ENCODE peak calls at places on chromosomes 6 and 20, in six cellular contexts. Q is astrocyte of the spinal cord, A is HL-60, B is neural progenitor cell, Z is GM12865, O is endodermal cell. S is an unnamed sample.

GRCh38 chr6:53192590-53193232 is 44.1 kb upstream of the GCM1 start:
- DNase-seq in Q (no peak), O (peak; percentile 67), Z (no peak), A (no peak), B (peak; percentile 56), S (peak; percentile 5)

GRCh38 chr6:25002326-25003066 is 66.7 kb upstream of the RIPOR2 start:
- DNase-seq in Z (no peak), O (no peak), B (no peak), Q (no peak), A (no peak), S (no peak)

GRCh38 chr6:46377209-46377608 is 114.0 kb downstream of the RCAN2 start:
- DNase-seq in O (no peak), Q (no peak), B (no peak), A (no peak), Z (no peak), S (no peak)

GRCh38 chr20:10236540-10237533 is 18.2 kb downstream of the SNAP25 start:
- DNase-seq in B (no peak), Z (no peak), Q (no peak), O (no peak), A (no peak), S (no peak)

GRCh38 chr20:2829376-2829775 is 11.1 kb downstream of the PCED1A start:
- DNase-seq in Q (no peak), B (no peak), O (no peak), A (no peak), Z (no peak), S (no peak)

GRCh38 chr20:23270427-23270911 is 80.1 kb upstream of the NXT1 start:
- DNase-seq in B (no peak), A (no peak), Q (peak; percentile 91), O (no peak), Z (no peak), S (no peak)

GRCh38 chr20:4835244-4836177 is 113.8 kb downstream of the PRND start:
- DNase-seq in O (peak; percentile 76), A (no peak), B (no peak), Q (peak; percentile 76), Z (no peak), S (no peak)

GRCh38 chr6:127641905-127642304 is 64.9 kb downstream of the C6orf58 start:
- DNase-seq in Q (peak; percentile 24), Z (peak; percentile 37), O (peak; percentile 75), A (no peak), B (peak; percentile 72), S (peak; percentile 26)

GRCh38 chr6:71886184-71887005 is at the start of gene RIMS1:
- DNase-seq in Q (peak; percentile 2), B (peak; percentile 84), A (no peak), O (peak; percentile 90), Z (peak; percentile 68), S (peak; percentile 77)

GRCh38 chr6:71933881-71934280 is 47.5 kb downstream of the RIMS1 start:
- DNase-seq in B (no peak), A (no peak), Q (no peak), Z (no peak), O (no peak), S (no peak)

GRCh38 chr6:22363166-22363965 is 66.5 kb upstream of the PRL start:
- DNase-seq in A (no peak), B (no peak), Z (peak; percentile 67), Q (no peak), O (no peak), S (no peak)

GRCh38 chr6:2127484-2127911 is 117.9 kb downstream of the GMDS start:
- DNase-seq in B (no peak), O (no peak), Z (peak; percentile 12), A (no peak), Q (no peak), S (no peak)

GRCh38 chr6:155635416-155635815 is 179.8 kb upstream of the NOX3 start:
- DNase-seq in Q (no peak), B (no peak), O (no peak), A (no peak), Z (peak; percentile 20), S (no peak)

GRCh38 chr6:79375635-79376425 is 141.3 kb upstream of the HMGN3 start:
- DNase-seq in Z (no peak), A (no peak), Q (no peak), B (no peak), O (no peak), S (no peak)

GRCh38 chr6:6656287-6656686 is 67.8 kb downstream of the LY86 start:
- DNase-seq in Q (no peak), Z (peak; percentile 37), B (no peak), A (no peak), O (no peak), S (no peak)

GRCh38 chr6:83462524-83462923 is 31.7 kb upstream of the ME1 start:
- DNase-seq in B (peak; percentile 4), Z (no peak), A (no peak), O (peak; percentile 66), Q (no peak), S (no peak)

GRCh38 chr20:21272279-21272678 is 30.9 kb upstream of the XRN2 start:
- DNase-seq in Z (peak; percentile 51), A (no peak), Q (peak; percentile 8), B (no peak), O (no peak), S (no peak)

GRCh38 chr20:10447028-10447427 is 11.9 kb downstream of the SLX4IP start:
- DNase-seq in A (peak; percentile 70), B (no peak), Z (peak; percentile 93), O (no peak), Q (peak; percentile 79), S (no peak)

GRCh38 chr6:137766596-137767370 is 100.3 kb upstream of the TNFAIP3 start:
- DNase-seq in B (no peak), Z (no peak), Q (no peak), A (no peak), O (no peak), S (no peak)

GRCh38 chr6:73309784-73310502 is 44.1 kb downstream of the DPPA5 start:
- DNase-seq in Q (peak; percentile 66), O (peak; percentile 84), A (no peak), B (peak; percentile 74), Z (peak; percentile 83), S (peak; percentile 63)

GRCh38 chr6:108914235-108915022 is 66.2 kb downstream of the ARMC2 start:
- DNase-seq in B (peak; percentile 58), O (peak; percentile 86), Z (peak; percentile 37), A (no peak), Q (no peak), S (peak; percentile 7)

GRCh38 chr20:6157345-6157744 is 34.5 kb upstream of the FERMT1 start:
- DNase-seq in Z (peak; percentile 16), O (peak; percentile 36), A (no peak), B (no peak), Q (no peak), S (no peak)
- TF ChIP-seq CTCF in Z (peak; percentile 58), O (peak; percentile 61), A (no peak), B (peak; percentile 37), Q (no peak), S (no peak)

GRCh38 chr20:25336561-25337422 is 53.8 kb downstream of the ABHD12 start:
- DNase-seq in B (peak; percentile 35), A (no peak), Q (peak; percentile 48), Z (no peak), O (peak; percentile 77), S (no peak)
- TF ChIP-seq CTCF in B (peak; percentile 48), A (no peak), Q (peak; percentile 66), Z (no peak), O (peak; percentile 70), S (no peak)

GRCh38 chr20:32035398-32035852 is 16.6 kb upstream of the HCK start:
- DNase-seq in B (no peak), Q (no peak), A (no peak), Z (peak; percentile 57), O (no peak), S (no peak)

GRCh38 chr20:32036252-32036651 is 15.8 kb upstream of the HCK start:
- DNase-seq in B (no peak), Z (no peak), O (no peak), A (no peak), Q (no peak), S (no peak)

GRCh38 chr20:32036716-32037355 is 15.2 kb upstream of the HCK start:
- DNase-seq in A (no peak), O (no peak), Z (no peak), B (no peak), Q (peak; percentile 12), S (no peak)

GRCh38 chr20:32037929-32038328 is 14.1 kb upstream of the HCK start:
- DNase-seq in Z (no peak), Q (peak; percentile 37), B (no peak), A (no peak), O (no peak), S (no peak)

GRCh38 chr20:32034581-32035397 is 17.3 kb upstream of the HCK start:
- DNase-seq in Q (no peak), B (peak; percentile 32), O (no peak), Z (peak; percentile 56), A (no peak), S (no peak)
- TF ChIP-seq CTCF in Q (no peak), B (peak; percentile 34), O (peak; percentile 54), Z (peak; percentile 55), A (peak; percentile 40), S (no peak)

GRCh38 chr20:48385527-48385926 is 442.3 kb downstream of the PREX1 start:
- DNase-seq in O (no peak), Z (no peak), B (no peak), A (no peak), Q (no peak), S (no peak)
- TF ChIP-seq CTCF in O (no peak), Z (no peak), B (no peak), A (no peak), Q (no peak), S (no peak)

DNA sequence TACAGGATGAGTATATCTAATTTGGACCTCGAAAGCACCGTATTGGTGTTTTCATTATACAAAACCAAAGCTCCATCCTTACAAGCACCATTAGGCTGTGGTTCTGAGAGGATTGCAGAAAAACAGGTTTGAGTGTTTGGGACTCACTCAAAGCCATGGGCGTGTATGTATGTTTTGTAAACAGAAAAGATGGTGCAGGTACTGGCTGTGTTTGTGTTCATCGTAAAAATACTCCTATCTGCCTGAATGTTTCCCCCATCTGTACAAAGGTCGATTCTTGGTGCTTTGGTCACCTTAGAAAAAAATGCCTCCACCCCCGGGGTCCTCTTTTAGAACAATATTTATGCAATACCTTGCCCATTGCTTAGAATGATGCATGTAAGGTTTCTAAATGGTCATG is 286.6 kb downstream of the TSHZ2 start:
- DNase-seq in A (no peak), Z (no peak), Q (no peak), B (no peak), O (no peak), S (no peak)
- TF ChIP-seq CTCF in A (no peak), Z (no peak), Q (no peak), B (no peak), O (no peak), S (no peak)

GRCh38 chr20:59305898-59306640 is 5.7 kb downstream of the EDN3 start:
- DNase-seq in B (no peak), O (no peak), Q (no peak), A (no peak), Z (no peak), S (no peak)
- TF ChIP-seq CTCF in B (no peak), O (no peak), Q (no peak), A (no peak), Z (no peak), S (no peak)